ENCODE peak calls at places on chromosomes 6 and 20, in five cellular contexts. S, M, J, I and O are unnamed samples.

GRCh38 chr20:44850272-44850671 is 35.2 kb upstream of the YWHAB start:
- DNase-seq in S (no peak), M (no peak), J (no peak), I (no peak), O (no peak)

GRCh38 chr6:33633462-33634158 is 12.5 kb downstream of the ITPR3 start:
- DNase-seq in S (peak), M (no peak), J (no peak), I (peak), O (peak)

GRCh38 chr20:37526839-37527637 is 638 bp downstream of the BLCAP start:
- DNase-seq in S (peak), M (no peak), J (no peak), I (no peak), O (no peak)

GRCh38 chr20:53598140-53599038 is 4.8 kb upstream of the ZNF217 start:
- DNase-seq in S (no peak), M (no peak), J (no peak), I (no peak), O (peak)

GRCh38 chr6:123215211-123215610 is 219.2 kb downstream of the CLVS2 start:
- DNase-seq in S (no peak), M (no peak), J (no peak), I (no peak), O (no peak)

GRCh38 chr6:113184736-113185135 is 672.4 kb upstream of the MARCKS start:
- DNase-seq in S (no peak), M (no peak), J (no peak), I (no peak), O (no peak)

GRCh38 chr6:30678964-30679726 is 6.3 kb upstream of the DHX16 start:
- DNase-seq in S (peak), M (no peak), J (no peak), I (peak), O (peak)

GRCh38 chr6:110415297-110415916 is at the start of gene DDO:
- DNase-seq in S (no peak), M (no peak), J (peak), I (no peak), O (peak)

GRCh38 chr6:37638414-37639079 is 59.1 kb downstream of the MDGA1 start:
- DNase-seq in S (no peak), M (no peak), J (no peak), I (no peak), O (no peak)

GRCh38 chr6:80742481-80742880 is 636.0 kb downstream of the BCKDHB start:
- DNase-seq in S (no peak), M (no peak), J (no peak), I (peak), O (peak)
- TF ChIP-seq CTCF in S (no peak), M (no peak), J (no peak), I (peak), O (no peak)

GRCh38 chr6:111793711-111794111 is 79.5 kb downstream of the FYN start:
- DNase-seq in S (no peak), M (no peak), J (no peak), I (no peak), O (peak)

GRCh38 chr6:111792914-111793700 is 80.1 kb downstream of the FYN start:
- DNase-seq in S (no peak), M (no peak), J (no peak), I (no peak), O (no peak)

GRCh38 chr6:111794716-111795452 is 78.4 kb downstream of the FYN start:
- DNase-seq in S (no peak), M (no peak), J (no peak), I (no peak), O (no peak)

GRCh38 chr6:111795558-111795957 is 77.7 kb downstream of the FYN start:
- DNase-seq in S (no peak), M (no peak), J (no peak), I (no peak), O (no peak)

GRCh38 chr6:111794300-111794699 is 79.0 kb downstream of the FYN start:
- DNase-seq in S (no peak), M (no peak), J (no peak), I (no peak), O (no peak)
- H3K4me3 ChIP-seq in S (no peak), M (no peak), J (no peak), I (no peak), O (no peak)

GRCh38 chr6:157381631-157382621 is 936 bp downstream of the ZDHHC14 start:
- DNase-seq in S (peak), M (no peak), J (no peak), I (peak), O (peak)
- TF ChIP-seq CTCF in S (peak), M (peak), J (no peak), I (peak), O (peak)

DNA sequence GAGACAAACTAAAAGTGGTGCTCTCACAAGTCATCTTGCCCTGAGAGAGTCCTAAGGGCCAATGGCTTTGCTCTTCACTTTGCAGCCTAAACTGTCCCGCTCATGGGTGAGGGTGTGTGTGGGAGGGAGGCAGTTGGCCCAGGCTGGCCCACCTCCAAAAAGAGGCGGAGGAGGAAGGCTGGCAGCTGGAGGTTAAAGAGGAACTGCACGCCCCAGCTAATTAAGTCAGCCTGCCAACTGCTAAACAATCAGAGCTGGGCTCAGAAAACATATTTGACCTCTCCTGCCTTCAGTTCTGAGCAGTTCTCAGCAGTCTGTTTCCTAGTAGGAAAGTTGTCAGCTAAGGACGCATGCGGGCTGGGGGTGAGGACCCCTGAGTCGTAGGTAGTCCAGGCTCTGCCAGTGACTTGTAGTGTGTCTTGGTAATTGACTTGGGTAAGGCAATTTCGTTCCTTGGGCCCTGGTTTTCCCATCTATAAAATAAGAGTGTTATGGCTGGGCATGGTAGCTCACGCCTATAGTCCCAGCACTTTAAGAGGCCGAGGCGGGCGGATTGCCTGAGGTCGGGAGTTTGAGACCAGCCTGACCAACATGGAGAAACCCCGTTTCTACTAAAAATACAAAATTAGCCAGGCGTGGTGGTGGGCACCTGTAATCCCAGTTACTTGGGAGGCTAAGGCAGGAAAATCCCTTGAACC is 17.0 kb downstream of the GSS start:
- DNase-seq in S (no peak), M (no peak), J (no peak), I (no peak), O (no peak)
- H3K4me3 ChIP-seq in S (no peak), M (no peak), J (no peak), I (no peak), O (no peak)